ENCODE peak calls at places on chromosome 6, in five cellular contexts. H, S, X, Q and R are unnamed samples.

GRCh38 chr6:26257272-26257671 is 107.7 kb upstream of the BTN3A2 start:
- DNase-seq in H (no peak), S (no peak), X (no peak), Q (no peak), R (no peak)

GRCh38 chr6:43916091-43916923 is 146.3 kb downstream of the VEGFA start:
- DNase-seq in H (no peak), S (no peak), X (no peak), Q (no peak), R (peak)

GRCh38 chr6:71107935-71108420 is 151.1 kb upstream of the B3GAT2 start:
- DNase-seq in H (no peak), S (no peak), X (no peak), Q (peak), R (peak)

GRCh38 chr6:16472349-16473069 is 234.1 kb downstream of the GMPR start:
- DNase-seq in H (peak), S (no peak), X (no peak), Q (no peak), R (no peak)

GRCh38 chr6:45988635-45989034 is 27.0 kb downstream of the CLIC5 start:
- DNase-seq in H (no peak), S (no peak), X (no peak), Q (no peak), R (no peak)

GRCh38 chr6:39638126-39638822 is 86.9 kb downstream of the KIF6 start:
- DNase-seq in H (no peak), S (no peak), X (no peak), Q (no peak), R (no peak)

GRCh38 chr6:97095466-97095865 is 170.9 kb downstream of the KLHL32 start:
- DNase-seq in H (no peak), S (no peak), X (no peak), Q (no peak), R (no peak)

GRCh38 chr6:89475634-89476033 is 42.7 kb downstream of the ANKRD6 start:
- DNase-seq in H (no peak), S (no peak), X (no peak), Q (peak), R (no peak)

GRCh38 chr6:41157323-41157722 is 3.2 kb upstream of the TREML1 start:
- DNase-seq in H (no peak), S (no peak), X (no peak), Q (no peak), R (no peak)

GRCh38 chr6:41445268-41445667 is 100.9 kb upstream of the FOXP4 start:
- DNase-seq in H (no peak), S (no peak), X (no peak), Q (no peak), R (no peak)

GRCh38 chr6:70739534-70739933 is 71.9 kb downstream of the SMAP1 start:
- DNase-seq in H (no peak), S (no peak), X (no peak), Q (no peak), R (no peak)

GRCh38 chr6:116945809-116946208 is 68.8 kb downstream of the RFX6 start:
- DNase-seq in H (no peak), S (no peak), X (no peak), Q (peak), R (no peak)

DNA sequence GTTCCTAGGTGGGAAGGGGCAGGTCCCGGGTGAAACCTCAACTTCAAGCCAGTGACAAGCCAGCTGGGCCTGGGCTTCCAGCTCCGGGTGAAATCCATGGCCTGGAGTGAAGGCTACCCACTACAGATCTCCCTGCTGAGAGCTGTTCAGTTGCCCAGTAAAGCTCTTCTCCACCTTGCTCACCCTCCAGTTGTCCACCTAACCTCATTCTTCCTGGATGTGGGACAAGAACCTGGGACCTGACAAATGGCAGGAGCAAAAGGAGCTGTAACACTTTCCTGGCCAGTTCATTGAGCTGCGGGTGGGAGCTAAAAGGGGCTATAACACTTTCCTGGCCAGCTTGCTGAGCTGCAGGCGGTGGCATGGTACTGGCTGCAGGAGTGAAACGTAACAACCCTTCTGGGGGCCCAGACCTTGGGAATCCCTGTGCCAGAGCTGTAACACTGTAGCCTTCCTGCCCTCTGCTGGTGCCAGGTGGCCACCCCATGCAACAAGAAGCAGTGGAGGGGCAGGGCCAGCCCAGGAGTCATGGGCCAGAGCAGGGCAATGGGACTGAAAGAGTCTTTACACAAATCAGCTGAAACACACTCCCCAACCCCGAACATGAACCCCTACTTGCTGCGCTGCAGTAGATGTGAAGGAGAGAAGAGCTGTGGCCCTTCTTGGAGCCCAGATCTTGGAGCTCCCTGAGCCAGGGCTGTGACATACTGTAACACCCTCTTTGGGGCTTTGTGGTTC is 3.6 kb upstream of the HINT3 start:
- DNase-seq in H (no peak), S (no peak), X (no peak), Q (peak), R (no peak)
- TF ChIP-seq CTCF in H (peak), S (no peak), X (peak), Q (peak), R (peak)

DNA sequence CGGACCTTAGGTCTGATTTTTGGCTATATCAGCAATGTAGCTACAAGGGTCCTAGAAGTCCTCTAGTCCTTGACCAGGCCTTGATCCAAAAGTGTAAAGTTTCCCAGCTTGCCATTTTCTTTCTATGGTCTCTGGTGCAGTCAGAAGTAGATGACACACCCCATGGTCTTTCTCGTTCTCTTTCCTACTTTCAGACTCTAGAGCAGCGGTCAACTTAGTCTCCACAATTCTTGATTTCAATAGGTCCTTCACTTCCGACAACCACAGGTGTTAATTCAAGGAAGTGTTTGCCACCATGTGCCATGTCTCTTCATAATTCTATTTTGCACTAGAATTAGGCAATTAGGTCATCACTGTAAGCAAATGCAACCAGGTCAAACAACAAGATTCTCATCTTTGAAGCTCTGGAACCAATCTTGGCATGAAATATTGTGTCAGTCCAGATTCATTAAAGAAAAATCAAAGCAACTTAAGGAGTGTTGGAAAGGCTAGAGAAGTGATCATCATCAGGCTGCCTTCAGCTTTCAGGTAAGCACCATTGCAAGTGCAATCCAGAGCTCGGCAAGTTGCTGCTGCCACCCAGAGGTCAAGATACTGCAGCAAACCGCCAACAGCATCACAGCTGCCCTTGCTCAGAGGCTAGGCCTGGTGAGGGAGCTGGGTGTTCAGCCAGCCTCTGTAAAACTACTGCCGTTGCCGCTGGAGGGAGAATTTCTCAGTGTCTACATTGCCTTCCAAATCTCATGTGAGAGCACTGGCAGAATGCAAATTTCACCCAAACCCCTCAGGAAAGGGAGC is 5.6 kb upstream of the SYNE1 start:
- DNase-seq in H (peak), S (peak), X (peak), Q (peak), R (peak)
- TF ChIP-seq CTCF in H (peak), S (no peak), X (peak), Q (peak), R (peak)

GRCh38 chr6:121828567-121828966 is 393.1 kb downstream of the GJA1 start:
- DNase-seq in H (no peak), S (no peak), X (no peak), Q (no peak), R (no peak)

GRCh38 chr6:121826156-121826810 is 390.8 kb downstream of the GJA1 start:
- DNase-seq in H (peak), S (no peak), X (no peak), Q (peak), R (peak)

DNA sequence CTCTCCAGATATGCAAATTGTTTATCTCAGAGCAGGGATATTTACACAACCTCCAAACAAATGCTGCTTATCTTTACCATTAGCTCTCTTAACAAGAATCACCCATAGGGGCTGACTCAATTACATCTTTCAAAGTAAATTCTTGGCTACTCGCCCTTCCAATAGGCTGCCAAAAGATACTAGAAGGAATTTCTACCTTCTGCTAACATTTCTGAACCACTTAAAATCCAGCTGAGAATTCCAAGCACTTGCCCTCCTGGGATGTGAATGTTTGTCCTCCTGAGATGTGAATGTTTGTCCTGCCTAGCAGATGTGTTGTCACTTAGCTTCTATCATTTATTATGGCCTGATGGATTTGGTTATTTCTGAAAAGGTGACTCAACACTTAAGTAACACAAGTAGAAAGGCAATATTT is 388.0 kb downstream of the GJA1 start:
- DNase-seq in H (no peak), S (no peak), X (no peak), Q (no peak), R (no peak)
- TF ChIP-seq CTCF in H (no peak), S (no peak), X (no peak), Q (no peak), R (no peak)

DNA sequence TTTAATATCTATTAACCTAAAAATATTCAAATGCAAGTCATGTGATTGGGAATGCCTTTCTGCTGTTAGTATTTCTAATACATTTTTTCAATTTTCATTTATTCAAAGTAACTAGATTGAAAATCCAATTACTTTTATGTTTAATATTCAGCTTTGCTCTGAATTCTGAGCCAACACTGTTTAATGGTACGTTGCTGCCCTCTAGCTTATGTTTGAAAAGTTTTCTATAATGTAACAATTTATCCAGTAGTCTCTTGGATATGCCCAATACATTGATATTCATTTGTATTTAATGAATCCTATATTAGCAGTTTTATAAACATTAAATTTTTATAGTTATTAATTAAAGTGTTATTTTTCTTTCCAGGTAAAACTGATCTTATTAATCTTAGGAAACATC is 47.4 kb downstream of the LGSN start:
- DNase-seq in H (no peak), S (no peak), X (no peak), Q (peak), R (no peak)
- TF ChIP-seq CTCF in H (peak), S (peak), X (peak), Q (peak), R (peak)

GRCh38 chr6:119980802-119981201 is 631.2 kb upstream of the MAN1A1 start:
- DNase-seq in H (no peak), S (no peak), X (no peak), Q (no peak), R (no peak)

GRCh38 chr6:119974430-119975159 is 625.0 kb upstream of the MAN1A1 start:
- DNase-seq in H (no peak), S (no peak), X (no peak), Q (no peak), R (no peak)

GRCh38 chr6:119978274-119978889 is 628.8 kb upstream of the MAN1A1 start:
- DNase-seq in H (no peak), S (no peak), X (no peak), Q (peak), R (no peak)

GRCh38 chr6:119979862-119980261 is 630.3 kb upstream of the MAN1A1 start:
- DNase-seq in H (no peak), S (no peak), X (no peak), Q (no peak), R (no peak)
- TF ChIP-seq CTCF in H (no peak), S (peak), X (peak), Q (peak), R (peak)

DNA sequence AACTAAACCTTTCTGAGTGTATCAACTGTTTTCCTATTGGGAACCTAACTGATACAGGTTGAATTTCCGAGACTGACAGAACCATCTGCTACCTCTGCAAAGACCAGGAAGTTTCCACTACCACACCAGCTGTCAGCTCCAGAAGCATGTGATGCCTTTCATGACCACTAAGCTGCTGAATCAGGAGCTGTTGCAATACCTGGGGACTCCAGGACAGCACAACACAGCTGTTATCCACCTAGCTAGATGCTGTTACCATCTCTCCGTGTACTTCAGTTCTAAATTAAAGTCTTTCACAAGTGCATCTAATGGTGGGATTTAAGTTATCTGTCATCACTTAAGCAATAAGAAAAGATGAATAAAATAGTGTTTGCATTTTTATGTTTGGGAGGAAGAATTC is 158.2 kb upstream of the IMPG1 start:
- DNase-seq in H (no peak), S (peak), X (no peak), Q (peak), R (no peak)
- TF ChIP-seq CTCF in H (no peak), S (peak), X (no peak), Q (no peak), R (no peak)

GRCh38 chr6:53330137-53330536 is 18.6 kb downstream of the ELOVL5 start:
- DNase-seq in H (no peak), S (no peak), X (no peak), Q (no peak), R (no peak)

GRCh38 chr6:53326372-53327016 is 22.3 kb downstream of the ELOVL5 start:
- DNase-seq in H (peak), S (no peak), X (no peak), Q (peak), R (peak)

GRCh38 chr6:53325785-53326184 is 23.0 kb downstream of the ELOVL5 start:
- DNase-seq in H (no peak), S (no peak), X (no peak), Q (no peak), R (no peak)

GRCh38 chr6:53328375-53328774 is 20.4 kb downstream of the ELOVL5 start:
- DNase-seq in H (no peak), S (no peak), X (no peak), Q (no peak), R (no peak)

DNA sequence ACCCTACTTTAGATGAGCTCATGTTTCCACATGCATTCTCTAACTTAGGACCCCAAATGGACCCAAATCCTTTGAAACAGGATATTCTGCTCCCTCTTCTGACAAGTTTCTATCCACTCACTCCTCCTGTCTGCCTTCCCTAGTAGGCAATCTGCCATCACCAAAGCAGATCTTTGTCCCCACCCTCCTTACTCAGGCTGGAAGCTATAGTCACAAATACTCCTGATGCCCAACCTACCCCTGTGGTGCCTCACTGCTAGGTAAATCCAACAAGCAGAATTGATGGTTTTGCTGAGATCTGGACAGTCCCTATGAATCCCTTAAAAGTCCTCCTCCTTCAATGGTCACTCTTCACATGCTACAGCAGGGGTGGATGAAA is 21.7 kb downstream of the ELOVL5 start:
- DNase-seq in H (no peak), S (no peak), X (no peak), Q (peak), R (no peak)
- TF ChIP-seq CTCF in H (no peak), S (no peak), X (no peak), Q (no peak), R (no peak)

GRCh38 chr6:105639124-105639523 is 236.2 kb upstream of the PREP start:
- DNase-seq in H (no peak), S (no peak), X (no peak), Q (no peak), R (no peak)

GRCh38 chr6:105628156-105628860 is 225.4 kb upstream of the PREP start:
- DNase-seq in H (no peak), S (no peak), X (no peak), Q (no peak), R (no peak)

GRCh38 chr6:105633814-105634213 is 230.9 kb upstream of the PREP start:
- DNase-seq in H (no peak), S (no peak), X (no peak), Q (no peak), R (no peak)
- TF ChIP-seq CTCF in H (no peak), S (no peak), X (no peak), Q (no peak), R (no peak)